ENCODE peak calls at places on chromosomes 12 and 14, in five cellular contexts. J is B cell, N is GM12865, H is upper lobe of right lung, E is OCI-LY7. F is an unnamed sample.

GRCh38 chr12:80556566-80556965 is 112.5 kb downstream of the PTPRQ start:
- DNase-seq in J (no peak), N (no peak), H (no peak), E (no peak), F (no peak)

GRCh38 chr14:75523771-75524171 is 1.5 kb downstream of the BATF start:
- DNase-seq in J (no peak), N (peak; percentile 48), H (no peak), E (no peak), F (no peak)

GRCh38 chr14:104598461-104599273 is 5.9 kb downstream of the TMEM179 start:
- DNase-seq in J (no peak), N (no peak), H (peak; percentile 61), E (no peak), F (no peak)

GRCh38 chr14:55152052-55152753 is 23.2 kb downstream of the LGALS3 start:
- DNase-seq in J (no peak), N (no peak), H (no peak), E (no peak), F (no peak)

GRCh38 chr14:100083706-100084105 is 18.5 kb downstream of the EVL start:
- DNase-seq in J (no peak), N (no peak), H (no peak), E (no peak), F (no peak)

GRCh38 chr12:100127766-100128508 is 14.7 kb downstream of the BLTP3B start:
- DNase-seq in J (no peak), N (no peak), H (no peak), E (peak; percentile 15), F (no peak)

GRCh38 chr12:108650083-108650482 is 16.4 kb upstream of the SELPLG start:
- DNase-seq in J (no peak), N (no peak), H (no peak), E (no peak), F (no peak)

GRCh38 chr12:40602562-40602961 is 89.7 kb upstream of the CNTN1 start:
- DNase-seq in J (no peak), N (no peak), H (no peak), E (no peak), F (no peak)

GRCh38 chr12:4526923-4527546 is 11.7 kb upstream of the RAD51AP1 start:
- DNase-seq in J (no peak), N (no peak), H (no peak), E (peak; percentile 29), F (peak; percentile 14)

GRCh38 chr12:33605776-33606175 is 166.2 kb upstream of the SYT10 start:
- DNase-seq in J (no peak), N (peak; percentile 14), H (no peak), E (peak; percentile 4), F (no peak)

GRCh38 chr14:22996823-22997301 is 13.1 kb downstream of the C14orf93 start:
- DNase-seq in J (no peak), N (no peak), H (no peak), E (no peak), F (no peak)

GRCh38 chr12:49893753-49894752 is 9.6 kb downstream of the FAIM2 start:
- DNase-seq in J (no peak), N (no peak), H (no peak), E (peak; percentile 3), F (no peak)

GRCh38 chr12:49962861-49963765 is 1.4 kb downstream of the AQP5 start:
- DNase-seq in J (no peak), N (no peak), H (peak; percentile 90), E (no peak), F (no peak)

GRCh38 chr12:121989266-121989950 is 32.3 kb upstream of the BCL7A start:
- DNase-seq in J (no peak), N (no peak), H (no peak), E (no peak), F (no peak)

GRCh38 chr12:34207858-34208257 is 185.6 kb downstream of the ALG10 start:
- DNase-seq in J (no peak), N (no peak), H (no peak), E (no peak), F (no peak)

GRCh38 chr12:119544780-119545625 is 48.6 kb upstream of the TMEM233 start:
- DNase-seq in J (peak; percentile 46), N (peak; percentile 82), H (no peak), E (peak; percentile 64), F (peak; percentile 63)

GRCh38 chr12:60335765-60336164 is 739.9 kb downstream of the SLC16A7 start:
- DNase-seq in J (no peak), N (no peak), H (no peak), E (no peak), F (no peak)

GRCh38 chr12:28378749-28379148 is 188.5 kb downstream of the CCDC91 start:
- DNase-seq in J (no peak), N (peak; percentile 5), H (no peak), E (no peak), F (no peak)

GRCh38 chr14:39734306-39734705 is 302.1 kb upstream of the FBXO33 start:
- DNase-seq in J (no peak), N (no peak), H (no peak), E (no peak), F (no peak)

GRCh38 chr14:39726563-39726962 is 294.3 kb upstream of the FBXO33 start:
- DNase-seq in J (no peak), N (no peak), H (no peak), E (no peak), F (no peak)

GRCh38 chr14:39733741-39734140 is 301.5 kb upstream of the FBXO33 start:
- DNase-seq in J (no peak), N (peak; percentile 7), H (no peak), E (no peak), F (no peak)

GRCh38 chr14:39731912-39732311 is 299.7 kb upstream of the FBXO33 start:
- DNase-seq in J (no peak), N (peak; percentile 27), H (no peak), E (peak; percentile 46), F (no peak)
- TF ChIP-seq CTCF in J (no peak), N (peak; percentile 26), H (no peak), E (peak; percentile 85), F (no peak)

GRCh38 chr12:94649349-94650142 is 811 bp downstream of the TMCC3 start:
- DNase-seq in J (peak; percentile 45), N (peak; percentile 32), H (peak; percentile 83), E (no peak), F (peak; percentile 63)
- TF ChIP-seq CTCF in J (peak; percentile 56), N (peak; percentile 31), H (peak; percentile 46), E (no peak), F (peak; percentile 39)

DNA sequence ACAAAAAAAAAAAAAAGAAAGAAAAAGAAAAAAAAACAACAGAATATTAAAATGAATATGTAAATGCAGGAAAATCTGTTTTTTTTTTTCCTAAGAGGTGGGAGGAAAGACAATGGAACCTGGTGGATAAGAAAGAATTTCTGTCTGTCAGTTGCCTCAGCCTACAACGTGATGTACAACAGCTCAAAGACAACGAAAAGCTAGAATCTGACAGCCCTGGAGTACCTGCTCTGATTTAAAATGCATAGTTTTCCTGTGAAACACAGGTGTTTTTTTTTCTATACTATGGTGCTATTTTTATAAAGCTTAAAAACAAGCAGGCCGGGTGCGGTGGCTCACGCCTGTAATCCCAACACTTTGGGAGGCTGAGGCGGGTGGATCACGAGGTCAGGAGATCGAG is 30.0 kb upstream of the ULK1 start:
- DNase-seq in J (no peak), N (no peak), H (no peak), E (no peak), F (no peak)
- TF ChIP-seq CTCF in J (no peak), N (no peak), H (no peak), E (no peak), F (no peak)

GRCh38 chr12:94730846-94731245 is 80.5 kb upstream of the TMCC3 start:
- DNase-seq in J (no peak), N (no peak), H (no peak), E (no peak), F (no peak)

GRCh38 chr12:94722664-94723063 is 72.3 kb upstream of the TMCC3 start:
- DNase-seq in J (no peak), N (no peak), H (no peak), E (no peak), F (no peak)

GRCh38 chr12:94721173-94721572 is 70.8 kb upstream of the TMCC3 start:
- DNase-seq in J (no peak), N (peak; percentile 78), H (no peak), E (peak; percentile 87), F (peak; percentile 64)

DNA sequence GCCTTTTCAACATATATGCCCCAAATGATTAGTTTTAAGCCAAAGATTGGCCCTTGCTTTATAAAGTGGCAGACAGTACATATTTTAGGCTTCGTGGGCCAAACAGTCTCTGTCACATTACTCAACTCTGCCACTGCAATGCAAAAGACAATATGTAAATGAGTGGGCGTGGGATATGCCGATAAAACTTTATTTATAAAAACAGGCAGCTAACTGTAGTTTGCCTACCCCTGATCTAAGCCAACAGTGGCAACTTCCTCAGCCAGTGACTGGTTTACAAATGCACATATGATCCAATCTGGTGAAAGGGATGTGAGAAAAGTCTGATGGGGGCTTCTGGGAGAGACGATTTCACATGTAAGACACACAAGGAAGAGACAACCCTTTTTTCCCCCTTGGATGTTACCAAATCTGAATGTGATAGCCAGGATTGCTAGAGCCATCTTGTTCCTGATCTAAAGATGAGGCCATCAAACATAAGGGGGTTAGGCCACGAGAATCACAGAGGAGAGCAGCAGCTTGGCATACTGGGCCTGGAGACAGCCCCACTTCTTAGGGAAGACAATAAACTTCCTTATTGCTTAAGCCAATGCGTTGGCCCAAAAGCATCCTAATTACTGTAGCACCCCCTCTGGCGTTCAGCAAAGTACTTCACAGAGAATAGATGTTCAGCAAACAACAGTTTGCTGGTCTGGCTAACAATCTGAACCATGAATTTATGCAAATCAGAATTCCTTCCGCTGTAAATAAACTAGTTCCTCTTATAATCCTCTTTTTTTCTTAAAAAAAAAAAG is 75.2 kb upstream of the TMCC3 start:
- DNase-seq in J (no peak), N (peak; percentile 56), H (no peak), E (peak; percentile 59), F (no peak)
- TF ChIP-seq CTCF in J (peak; percentile 47), N (peak; percentile 31), H (peak; percentile 39), E (peak; percentile 71), F (no peak)

DNA sequence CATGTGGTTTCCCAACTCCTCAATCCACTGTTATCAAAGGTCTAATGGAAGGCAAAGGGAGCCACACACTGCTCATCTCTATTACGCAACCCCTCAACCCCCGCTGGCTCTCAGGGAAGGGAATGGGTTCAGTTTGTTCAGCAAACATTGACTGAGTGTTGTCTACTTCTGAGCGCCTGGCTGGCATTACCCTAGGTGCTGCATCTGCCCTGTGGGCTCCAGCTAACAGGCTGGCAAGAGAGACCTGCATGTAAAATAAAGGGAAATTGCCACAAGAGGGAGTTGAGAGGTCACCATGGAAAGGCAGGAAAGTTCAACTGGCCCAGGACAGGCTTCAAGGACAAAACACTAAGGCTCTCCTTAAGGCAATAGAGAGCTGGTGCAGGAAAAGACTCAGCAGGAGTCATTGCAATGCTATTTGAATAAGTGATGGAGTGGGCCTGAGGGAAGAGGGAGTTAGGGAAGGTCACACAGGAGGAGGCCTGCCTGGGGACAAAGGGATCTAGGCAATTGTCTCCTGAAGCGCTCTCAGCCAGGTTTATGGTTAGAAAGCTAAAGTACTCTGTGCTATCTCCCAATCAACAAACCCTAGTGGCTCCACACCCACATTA is 5.5 kb upstream of the ZNF740 start:
- DNase-seq in J (no peak), N (no peak), H (no peak), E (peak; percentile 38), F (no peak)
- TF ChIP-seq CTCF in J (no peak), N (peak; percentile 12), H (peak; percentile 26), E (peak; percentile 63), F (peak; percentile 10)

F was measured in GM13976.